ENCODE peak calls at places on chromosomes 1 and 21, in ten cellular contexts. One of them, this sample, is unnamed.

GRCh38 chr1:85578321-85579295 is 2.0 kb upstream of the CCN1 start:
- DNase-seq in neural progenitor cell: peak
- DNase-seq in tibial artery: no peak
- DNase-seq in HCT116: no peak
- DNase-seq in cardiac muscle cell: peak
- DNase-seq in hepatocyte: peak
- DNase-seq in pancreas: no peak
- DNase-seq in body of pancreas: no peak
- DNase-seq in heart left ventricle: no peak
- DNase-seq in CD4-positive, alpha-beta T cell: no peak
- DNase-seq in this sample: no peak

GRCh38 chr1:25808481-25809244 is 8.7 kb downstream of the SELENON start:
- DNase-seq in tibial artery: peak
- DNase-seq in pancreas: no peak
- DNase-seq in CD4-positive, alpha-beta T cell: no peak
- DNase-seq in neural progenitor cell: no peak
- DNase-seq in cardiac muscle cell: no peak
- DNase-seq in heart left ventricle: peak
- DNase-seq in hepatocyte: no peak
- DNase-seq in HCT116: no peak
- DNase-seq in body of pancreas: no peak
- DNase-seq in this sample: no peak

GRCh38 chr1:87196110-87196509 is 132.6 kb upstream of the LMO4 start:
- DNase-seq in hepatocyte: no peak
- DNase-seq in pancreas: no peak
- DNase-seq in neural progenitor cell: no peak
- DNase-seq in body of pancreas: no peak
- DNase-seq in heart left ventricle: no peak
- DNase-seq in HCT116: no peak
- DNase-seq in cardiac muscle cell: no peak
- DNase-seq in CD4-positive, alpha-beta T cell: no peak
- DNase-seq in tibial artery: no peak
- DNase-seq in this sample: no peak

GRCh38 chr1:196063307-196063706 is 544.9 kb downstream of the KCNT2 start:
- DNase-seq in body of pancreas: no peak
- DNase-seq in cardiac muscle cell: peak
- DNase-seq in pancreas: no peak
- DNase-seq in hepatocyte: no peak
- DNase-seq in HCT116: peak
- DNase-seq in heart left ventricle: no peak
- DNase-seq in tibial artery: no peak
- DNase-seq in neural progenitor cell: no peak
- DNase-seq in CD4-positive, alpha-beta T cell: no peak
- DNase-seq in this sample: no peak

GRCh38 chr1:40059292-40059959 is 18.9 kb downstream of the CAP1 start:
- DNase-seq in body of pancreas: no peak
- DNase-seq in neural progenitor cell: no peak
- DNase-seq in cardiac muscle cell: peak
- DNase-seq in HCT116: no peak
- DNase-seq in tibial artery: no peak
- DNase-seq in hepatocyte: no peak
- DNase-seq in heart left ventricle: no peak
- DNase-seq in pancreas: no peak
- DNase-seq in CD4-positive, alpha-beta T cell: no peak
- DNase-seq in this sample: no peak

GRCh38 chr1:243798726-243799125 is 51.3 kb downstream of the AKT3 start:
- DNase-seq in pancreas: no peak
- DNase-seq in hepatocyte: no peak
- DNase-seq in neural progenitor cell: no peak
- DNase-seq in body of pancreas: no peak
- DNase-seq in cardiac muscle cell: peak
- DNase-seq in heart left ventricle: no peak
- DNase-seq in HCT116: peak
- DNase-seq in tibial artery: no peak
- DNase-seq in CD4-positive, alpha-beta T cell: no peak
- DNase-seq in this sample: no peak

GRCh38 chr1:105416246-105416645 is 1640.2 kb upstream of the PRMT6 start:
- DNase-seq in pancreas: no peak
- DNase-seq in body of pancreas: no peak
- DNase-seq in heart left ventricle: no peak
- DNase-seq in neural progenitor cell: no peak
- DNase-seq in HCT116: no peak
- DNase-seq in hepatocyte: no peak
- DNase-seq in tibial artery: no peak
- DNase-seq in CD4-positive, alpha-beta T cell: no peak
- DNase-seq in cardiac muscle cell: no peak
- DNase-seq in this sample: no peak

GRCh38 chr1:181413836-181414235 is 69.5 kb upstream of the CACNA1E start:
- DNase-seq in neural progenitor cell: no peak
- DNase-seq in heart left ventricle: no peak
- DNase-seq in cardiac muscle cell: no peak
- DNase-seq in tibial artery: no peak
- DNase-seq in HCT116: no peak
- DNase-seq in hepatocyte: no peak
- DNase-seq in body of pancreas: no peak
- DNase-seq in CD4-positive, alpha-beta T cell: no peak
- DNase-seq in pancreas: no peak
- DNase-seq in this sample: no peak

GRCh38 chr1:21565285-21565684 is 56.1 kb downstream of the ALPL start:
- DNase-seq in HCT116: no peak
- DNase-seq in neural progenitor cell: no peak
- DNase-seq in hepatocyte: no peak
- DNase-seq in pancreas: no peak
- DNase-seq in body of pancreas: no peak
- DNase-seq in heart left ventricle: no peak
- DNase-seq in tibial artery: no peak
- DNase-seq in cardiac muscle cell: no peak
- DNase-seq in CD4-positive, alpha-beta T cell: no peak
- DNase-seq in this sample: no peak

GRCh38 chr1:9321480-9321849 is 28.8 kb downstream of the SPSB1 start:
- DNase-seq in tibial artery: no peak
- DNase-seq in CD4-positive, alpha-beta T cell: no peak
- DNase-seq in neural progenitor cell: no peak
- DNase-seq in cardiac muscle cell: peak
- DNase-seq in hepatocyte: peak
- DNase-seq in pancreas: no peak
- DNase-seq in HCT116: no peak
- DNase-seq in heart left ventricle: no peak
- DNase-seq in body of pancreas: no peak
- DNase-seq in this sample: no peak

GRCh38 chr1:76425843-76426145 is 351.2 kb downstream of the ST6GALNAC3 start:
- DNase-seq in HCT116: no peak
- DNase-seq in body of pancreas: no peak
- DNase-seq in pancreas: no peak
- DNase-seq in neural progenitor cell: no peak
- DNase-seq in tibial artery: no peak
- DNase-seq in hepatocyte: no peak
- DNase-seq in heart left ventricle: no peak
- DNase-seq in CD4-positive, alpha-beta T cell: no peak
- DNase-seq in cardiac muscle cell: peak
- DNase-seq in this sample: no peak

GRCh38 chr21:38506606-38507331 is 8.5 kb upstream of the ERG start:
- DNase-seq in tibial artery: no peak
- DNase-seq in body of pancreas: no peak
- DNase-seq in heart left ventricle: no peak
- DNase-seq in hepatocyte: no peak
- DNase-seq in HCT116: no peak
- DNase-seq in cardiac muscle cell: peak
- DNase-seq in CD4-positive, alpha-beta T cell: no peak
- DNase-seq in pancreas: no peak
- DNase-seq in neural progenitor cell: peak
- DNase-seq in this sample: no peak

GRCh38 chr1:100362821-100363466 is 10.6 kb downstream of the CDC14A start:
- DNase-seq in HCT116: no peak
- DNase-seq in hepatocyte: no peak
- DNase-seq in cardiac muscle cell: no peak
- DNase-seq in pancreas: no peak
- DNase-seq in heart left ventricle: no peak
- DNase-seq in tibial artery: no peak
- DNase-seq in CD4-positive, alpha-beta T cell: no peak
- DNase-seq in neural progenitor cell: peak
- DNase-seq in body of pancreas: no peak
- DNase-seq in this sample: no peak

GRCh38 chr1:11109361-11109760 is 9.7 kb upstream of the EXOSC10 start:
- DNase-seq in cardiac muscle cell: no peak
- DNase-seq in body of pancreas: no peak
- DNase-seq in heart left ventricle: no peak
- DNase-seq in neural progenitor cell: no peak
- DNase-seq in tibial artery: no peak
- DNase-seq in HCT116: no peak
- DNase-seq in pancreas: no peak
- DNase-seq in CD4-positive, alpha-beta T cell: no peak
- DNase-seq in hepatocyte: no peak
- DNase-seq in this sample: no peak

GRCh38 chr1:24065314-24065713 is 46.6 kb downstream of the MYOM3 start:
- DNase-seq in body of pancreas: no peak
- DNase-seq in tibial artery: no peak
- DNase-seq in neural progenitor cell: no peak
- DNase-seq in hepatocyte: no peak
- DNase-seq in pancreas: no peak
- DNase-seq in heart left ventricle: no peak
- DNase-seq in cardiac muscle cell: no peak
- DNase-seq in CD4-positive, alpha-beta T cell: no peak
- DNase-seq in HCT116: no peak
- DNase-seq in this sample: no peak

GRCh38 chr1:11320153-11320936 is 47.3 kb downstream of the UBIAD1 start:
- DNase-seq in heart left ventricle: no peak
- DNase-seq in hepatocyte: peak
- DNase-seq in HCT116: no peak
- DNase-seq in tibial artery: no peak
- DNase-seq in CD4-positive, alpha-beta T cell: peak
- DNase-seq in neural progenitor cell: peak
- DNase-seq in pancreas: no peak
- DNase-seq in body of pancreas: no peak
- DNase-seq in cardiac muscle cell: no peak
- DNase-seq in this sample: no peak

GRCh38 chr1:3671371-3672180 is 19.3 kb downstream of the TP73 start:
- DNase-seq in tibial artery: no peak
- DNase-seq in HCT116: no peak
- DNase-seq in CD4-positive, alpha-beta T cell: no peak
- DNase-seq in pancreas: no peak
- DNase-seq in heart left ventricle: peak
- DNase-seq in neural progenitor cell: no peak
- DNase-seq in cardiac muscle cell: no peak
- DNase-seq in body of pancreas: no peak
- DNase-seq in hepatocyte: no peak
- DNase-seq in this sample: no peak

GRCh38 chr1:92277105-92277504 is 21.7 kb downstream of the GLMN start:
- DNase-seq in tibial artery: no peak
- DNase-seq in body of pancreas: no peak
- DNase-seq in pancreas: no peak
- DNase-seq in neural progenitor cell: no peak
- DNase-seq in cardiac muscle cell: peak
- DNase-seq in CD4-positive, alpha-beta T cell: no peak
- DNase-seq in hepatocyte: no peak
- DNase-seq in heart left ventricle: no peak
- DNase-seq in HCT116: no peak
- DNase-seq in this sample: no peak

GRCh38 chr1:90561926-90562325 is 155.2 kb downstream of the BARHL2 start:
- DNase-seq in body of pancreas: no peak
- DNase-seq in HCT116: no peak
- DNase-seq in heart left ventricle: no peak
- DNase-seq in pancreas: no peak
- DNase-seq in neural progenitor cell: no peak
- DNase-seq in hepatocyte: no peak
- DNase-seq in tibial artery: no peak
- DNase-seq in cardiac muscle cell: no peak
- DNase-seq in CD4-positive, alpha-beta T cell: no peak
- DNase-seq in this sample: no peak

GRCh38 chr1:46447499-46448108 is 42.0 kb upstream of the DMBX1 start:
- DNase-seq in hepatocyte: no peak
- DNase-seq in heart left ventricle: peak
- DNase-seq in tibial artery: no peak
- DNase-seq in cardiac muscle cell: no peak
- DNase-seq in HCT116: no peak
- DNase-seq in pancreas: no peak
- DNase-seq in CD4-positive, alpha-beta T cell: no peak
- DNase-seq in body of pancreas: no peak
- DNase-seq in neural progenitor cell: no peak
- DNase-seq in this sample: no peak
- H3K27ac ChIP-seq in hepatocyte: no peak
- H3K27ac ChIP-seq in heart left ventricle: no peak
- H3K27ac ChIP-seq in tibial artery: no peak
- H3K27ac ChIP-seq in cardiac muscle cell: no peak
- H3K27ac ChIP-seq in HCT116: no peak
- H3K27ac ChIP-seq in pancreas: no peak
- H3K27ac ChIP-seq in CD4-positive, alpha-beta T cell: no peak
- H3K27ac ChIP-seq in body of pancreas: no peak
- H3K27ac ChIP-seq in neural progenitor cell: no peak
- H3K27ac ChIP-seq in this sample: no peak

GRCh38 chr1:169650551-169650950 is 20.6 kb upstream of the SELP start:
- DNase-seq in hepatocyte: no peak
- DNase-seq in pancreas: no peak
- DNase-seq in CD4-positive, alpha-beta T cell: no peak
- DNase-seq in HCT116: no peak
- DNase-seq in body of pancreas: no peak
- DNase-seq in cardiac muscle cell: peak
- DNase-seq in heart left ventricle: no peak
- DNase-seq in neural progenitor cell: no peak
- DNase-seq in tibial artery: no peak
- DNase-seq in this sample: no peak
- H3K27ac ChIP-seq in hepatocyte: no peak
- H3K27ac ChIP-seq in pancreas: no peak
- H3K27ac ChIP-seq in CD4-positive, alpha-beta T cell: no peak
- H3K27ac ChIP-seq in HCT116: no peak
- H3K27ac ChIP-seq in body of pancreas: no peak
- H3K27ac ChIP-seq in cardiac muscle cell: no peak
- H3K27ac ChIP-seq in heart left ventricle: no peak
- H3K27ac ChIP-seq in neural progenitor cell: no peak
- H3K27ac ChIP-seq in tibial artery: no peak
- H3K27ac ChIP-seq in this sample: no peak

GRCh38 chr1:202348005-202348508 is 442 bp upstream of the PPP1R12B start:
- DNase-seq in tibial artery: no peak
- DNase-seq in body of pancreas: no peak
- DNase-seq in heart left ventricle: no peak
- DNase-seq in CD4-positive, alpha-beta T cell: no peak
- DNase-seq in neural progenitor cell: no peak
- DNase-seq in hepatocyte: no peak
- DNase-seq in cardiac muscle cell: no peak
- DNase-seq in HCT116: no peak
- DNase-seq in pancreas: no peak
- DNase-seq in this sample: no peak
- H3K27ac ChIP-seq in tibial artery: peak
- H3K27ac ChIP-seq in body of pancreas: no peak
- H3K27ac ChIP-seq in heart left ventricle: peak
- H3K27ac ChIP-seq in CD4-positive, alpha-beta T cell: peak
- H3K27ac ChIP-seq in neural progenitor cell: no peak
- H3K27ac ChIP-seq in hepatocyte: no peak
- H3K27ac ChIP-seq in cardiac muscle cell: peak
- H3K27ac ChIP-seq in HCT116: no peak
- H3K27ac ChIP-seq in pancreas: no peak
- H3K27ac ChIP-seq in this sample: peak

DNA sequence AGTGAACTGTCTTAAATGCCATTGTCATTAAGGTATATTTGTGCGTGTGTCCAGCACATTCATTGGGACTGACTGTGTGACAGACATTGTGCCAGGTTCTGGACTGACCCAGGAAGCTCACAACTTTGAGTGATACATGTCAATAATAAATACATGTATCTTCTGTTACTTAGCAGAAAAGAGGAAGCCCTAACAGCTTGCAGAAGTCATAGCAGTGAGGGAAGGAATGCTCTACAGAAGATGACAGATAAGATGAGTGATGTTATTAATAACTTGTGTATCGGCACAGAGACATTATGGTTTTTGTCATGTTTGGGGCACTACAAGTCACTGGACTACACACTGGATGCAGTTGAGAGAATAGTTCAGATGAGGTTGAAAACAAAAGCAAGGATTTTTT is 1.2 kb upstream of the SRSF11 start:
- DNase-seq in hepatocyte: no peak
- DNase-seq in CD4-positive, alpha-beta T cell: no peak
- DNase-seq in heart left ventricle: no peak
- DNase-seq in cardiac muscle cell: no peak
- DNase-seq in pancreas: no peak
- DNase-seq in tibial artery: no peak
- DNase-seq in HCT116: no peak
- DNase-seq in body of pancreas: no peak
- DNase-seq in neural progenitor cell: no peak
- DNase-seq in this sample: no peak
- H3K27ac ChIP-seq in hepatocyte: peak
- H3K27ac ChIP-seq in CD4-positive, alpha-beta T cell: no peak
- H3K27ac ChIP-seq in heart left ventricle: peak
- H3K27ac ChIP-seq in cardiac muscle cell: peak
- H3K27ac ChIP-seq in pancreas: no peak
- H3K27ac ChIP-seq in tibial artery: no peak
- H3K27ac ChIP-seq in HCT116: no peak
- H3K27ac ChIP-seq in body of pancreas: no peak
- H3K27ac ChIP-seq in neural progenitor cell: no peak
- H3K27ac ChIP-seq in this sample: no peak

This sample was measured in coronary artery.